ENCODE peak calls at places on chromosomes 7 and 10, in six cellular contexts. L is HTR-8/SVneo, H is T-helper 1 cell, X is omental fat pad, T is Peyer's patch, J is fibroblast of mammary gland. U is an unnamed sample.

GRCh38 chr10:119333146-119333792 is 125.9 kb downstream of the GRK5 start:
- DNase-seq in L (no peak), H (no peak), X (no peak), T (no peak), J (peak), U (no peak)

GRCh38 chr7:16594061-16594460 is 51.5 kb downstream of the ANKMY2 start:
- DNase-seq in L (peak), H (no peak), X (no peak), T (no peak), J (peak), U (no peak)

GRCh38 chr10:75304740-75305380 is 69.1 kb upstream of the COMTD1 start:
- DNase-seq in L (no peak), H (no peak), X (no peak), T (no peak), J (no peak), U (no peak)

GRCh38 chr7:121562274-121562673 is 166.2 kb upstream of the FAM3C start:
- DNase-seq in L (peak), H (no peak), X (no peak), T (no peak), J (no peak), U (no peak)

GRCh38 chr10:72248477-72249151 is 25.1 kb upstream of the DDIT4 start:
- DNase-seq in L (no peak), H (peak), X (no peak), T (peak), J (peak), U (peak)

GRCh38 chr7:116610210-116610609 is 61.8 kb upstream of the MET start:
- DNase-seq in L (no peak), H (no peak), X (no peak), T (no peak), J (peak), U (no peak)

GRCh38 chr10:48199580-48200377 is 74.7 kb downstream of the FRMPD2 start:
- DNase-seq in L (no peak), H (no peak), X (no peak), T (no peak), J (peak), U (no peak)

GRCh38 chr10:57948796-57949195 is 318.9 kb downstream of the IPMK start:
- DNase-seq in L (no peak), H (no peak), X (no peak), T (no peak), J (no peak), U (no peak)